ENCODE peak calls at places on chromosomes 16 and 17, in six cellular contexts. One of them, this sample, is unnamed.

GRCh38 chr17:499836-500543 is 147.4 kb upstream of the RPH3AL start:
- DNase-seq in cardiac fibroblast: no peak
- DNase-seq in activated CD4-positive, alpha-beta T cell treated with anti-CD3 and anti-CD28 coated beads for 24 hours: no peak
- DNase-seq in OCI-LY7: peak; percentile 78
- DNase-seq in bronchial epithelial cell: no peak
- DNase-seq in hepatocyte: no peak
- DNase-seq in this sample: no peak

GRCh38 chr16:81284995-81285600 is 29.7 kb upstream of the GAN start:
- DNase-seq in cardiac fibroblast: no peak
- DNase-seq in activated CD4-positive, alpha-beta T cell treated with anti-CD3 and anti-CD28 coated beads for 24 hours: no peak
- DNase-seq in OCI-LY7: no peak
- DNase-seq in bronchial epithelial cell: no peak
- DNase-seq in hepatocyte: no peak
- DNase-seq in this sample: no peak

GRCh38 chr17:46135879-46136562 is 57.2 kb downstream of the KANSL1 start:
- DNase-seq in cardiac fibroblast: no peak
- DNase-seq in activated CD4-positive, alpha-beta T cell treated with anti-CD3 and anti-CD28 coated beads for 24 hours: no peak
- DNase-seq in OCI-LY7: no peak
- DNase-seq in bronchial epithelial cell: no peak
- DNase-seq in hepatocyte: no peak
- DNase-seq in this sample: no peak

GRCh38 chr16:79307214-79307613 is 293.3 kb downstream of the MAF start:
- DNase-seq in cardiac fibroblast: no peak
- DNase-seq in activated CD4-positive, alpha-beta T cell treated with anti-CD3 and anti-CD28 coated beads for 24 hours: no peak
- DNase-seq in OCI-LY7: no peak
- DNase-seq in bronchial epithelial cell: no peak
- DNase-seq in hepatocyte: no peak
- DNase-seq in this sample: no peak

GRCh38 chr17:49218941-49219913 is 8.7 kb downstream of the ABI3 start:
- DNase-seq in cardiac fibroblast: no peak
- DNase-seq in activated CD4-positive, alpha-beta T cell treated with anti-CD3 and anti-CD28 coated beads for 24 hours: no peak
- DNase-seq in OCI-LY7: peak; percentile 55
- DNase-seq in bronchial epithelial cell: no peak
- DNase-seq in hepatocyte: no peak
- DNase-seq in this sample: no peak

GRCh38 chr17:69111794-69112193 is 29.9 kb downstream of the ABCA6 start:
- DNase-seq in cardiac fibroblast: no peak
- DNase-seq in activated CD4-positive, alpha-beta T cell treated with anti-CD3 and anti-CD28 coated beads for 24 hours: no peak
- DNase-seq in OCI-LY7: no peak
- DNase-seq in bronchial epithelial cell: no peak
- DNase-seq in hepatocyte: no peak
- DNase-seq in this sample: no peak

GRCh38 chr16:22743401-22743800 is 70.6 kb upstream of the HS3ST2 start:
- DNase-seq in cardiac fibroblast: no peak
- DNase-seq in activated CD4-positive, alpha-beta T cell treated with anti-CD3 and anti-CD28 coated beads for 24 hours: no peak
- DNase-seq in OCI-LY7: no peak
- DNase-seq in bronchial epithelial cell: no peak
- DNase-seq in hepatocyte: no peak
- DNase-seq in this sample: no peak

GRCh38 chr17:18025596-18026407 is 13.2 kb downstream of the ATPAF2 start:
- DNase-seq in cardiac fibroblast: peak; percentile 74
- DNase-seq in activated CD4-positive, alpha-beta T cell treated with anti-CD3 and anti-CD28 coated beads for 24 hours: no peak
- DNase-seq in OCI-LY7: no peak
- DNase-seq in bronchial epithelial cell: peak; percentile 85
- DNase-seq in hepatocyte: no peak
- DNase-seq in this sample: peak; percentile 69